ENCODE peak calls at places on chromosomes 16 and 17, in six cellular contexts. One of them, this sample, is unnamed.

GRCh38 chr16:70572926-70573270 is 49.3 kb downstream of the SF3B3 start:
- DNase-seq in K562: no peak
- DNase-seq in GM12878: no peak
- DNase-seq in endothelial cell of umbilical vein: no peak
- DNase-seq in A549: no peak
- DNase-seq in HepG2: no peak
- DNase-seq in this sample: no peak

GRCh38 chr17:63706346-63707102 is 6.6 kb upstream of the LIMD2 start:
- DNase-seq in K562: no peak
- DNase-seq in GM12878: no peak
- DNase-seq in endothelial cell of umbilical vein: no peak
- DNase-seq in A549: no peak
- DNase-seq in HepG2: no peak
- DNase-seq in this sample: no peak

GRCh38 chr16:50742521-50743150 is 750 bp downstream of the CYLD start:
- DNase-seq in K562: peak; percentile 21
- DNase-seq in GM12878: no peak
- DNase-seq in endothelial cell of umbilical vein: peak; percentile 20
- DNase-seq in A549: no peak
- DNase-seq in HepG2: no peak
- DNase-seq in this sample: peak; percentile 51

GRCh38 chr17:27657620-27658019 is 26.6 kb downstream of the LGALS9 start:
- DNase-seq in K562: no peak
- DNase-seq in GM12878: no peak
- DNase-seq in endothelial cell of umbilical vein: peak; percentile 14
- DNase-seq in A549: no peak
- DNase-seq in HepG2: no peak
- DNase-seq in this sample: peak; percentile 48

GRCh38 chr17:52673791-52674190 is 515.3 kb upstream of the CA10 start:
- DNase-seq in K562: no peak
- DNase-seq in GM12878: no peak
- DNase-seq in endothelial cell of umbilical vein: no peak
- DNase-seq in A549: no peak
- DNase-seq in HepG2: no peak
- DNase-seq in this sample: no peak

GRCh38 chr17:40018211-40019121 is 3.2 kb downstream of the CSF3 start:
- DNase-seq in K562: no peak
- DNase-seq in GM12878: no peak
- DNase-seq in endothelial cell of umbilical vein: no peak
- DNase-seq in A549: no peak
- DNase-seq in HepG2: no peak
- DNase-seq in this sample: no peak

GRCh38 chr16:2428051-2428786 is 1.0 kb upstream of the CCNF start:
- DNase-seq in K562: peak; percentile 78
- DNase-seq in GM12878: no peak
- DNase-seq in endothelial cell of umbilical vein: no peak
- DNase-seq in A549: no peak
- DNase-seq in HepG2: no peak
- DNase-seq in this sample: peak; percentile 47

GRCh38 chr17:43016216-43016615 is 6.0 kb downstream of the VAT1 start:
- DNase-seq in K562: no peak
- DNase-seq in GM12878: no peak
- DNase-seq in endothelial cell of umbilical vein: no peak
- DNase-seq in A549: no peak
- DNase-seq in HepG2: no peak
- DNase-seq in this sample: no peak

GRCh38 chr17:37066322-37066905 is 117.7 kb downstream of the AATF start:
- DNase-seq in K562: no peak
- DNase-seq in GM12878: no peak
- DNase-seq in endothelial cell of umbilical vein: no peak
- DNase-seq in A549: no peak
- DNase-seq in HepG2: no peak
- DNase-seq in this sample: no peak

GRCh38 chr17:82054351-82055022 is 2.8 kb downstream of the GPS1 start:
- DNase-seq in K562: no peak
- DNase-seq in GM12878: no peak
- DNase-seq in endothelial cell of umbilical vein: no peak
- DNase-seq in A549: no peak
- DNase-seq in HepG2: no peak
- DNase-seq in this sample: no peak

GRCh38 chr17:67558740-67559380 is 158.9 kb upstream of the NOL11 start:
- DNase-seq in K562: peak; percentile 16
- DNase-seq in GM12878: no peak
- DNase-seq in endothelial cell of umbilical vein: no peak
- DNase-seq in A549: no peak
- DNase-seq in HepG2: no peak
- DNase-seq in this sample: no peak

GRCh38 chr16:69286941-69287713 is 24.0 kb upstream of the VPS4A start:
- DNase-seq in K562: peak; percentile 34
- DNase-seq in GM12878: peak; percentile 5
- DNase-seq in endothelial cell of umbilical vein: peak; percentile 84
- DNase-seq in A549: peak; percentile 25
- DNase-seq in HepG2: peak; percentile 62
- DNase-seq in this sample: peak; percentile 75

GRCh38 chr16:165539-166374 is at the start of gene HBM:
- DNase-seq in K562: no peak
- DNase-seq in GM12878: no peak
- DNase-seq in endothelial cell of umbilical vein: no peak
- DNase-seq in A549: no peak
- DNase-seq in HepG2: no peak
- DNase-seq in this sample: no peak

GRCh38 chr16:16797239-16797638 is 418.3 kb downstream of the NPIPA7 start:
- DNase-seq in K562: no peak
- DNase-seq in GM12878: no peak
- DNase-seq in endothelial cell of umbilical vein: no peak
- DNase-seq in A549: no peak
- DNase-seq in HepG2: no peak
- DNase-seq in this sample: peak; percentile 27

GRCh38 chr17:57553991-57554825 is 190.9 kb downstream of the CCDC182 start:
- DNase-seq in K562: peak; percentile 60
- DNase-seq in GM12878: no peak
- DNase-seq in endothelial cell of umbilical vein: no peak
- DNase-seq in A549: no peak
- DNase-seq in HepG2: no peak
- DNase-seq in this sample: no peak

GRCh38 chr16:83365166-83365565 is 442.6 kb upstream of the HSBP1 start:
- DNase-seq in K562: no peak
- DNase-seq in GM12878: no peak
- DNase-seq in endothelial cell of umbilical vein: peak; percentile 86
- DNase-seq in A549: no peak
- DNase-seq in HepG2: no peak
- DNase-seq in this sample: no peak

GRCh38 chr17:56440391-56440790 is 153.1 kb upstream of the NOG start:
- DNase-seq in K562: no peak
- DNase-seq in GM12878: no peak
- DNase-seq in endothelial cell of umbilical vein: peak; percentile 10
- DNase-seq in A549: no peak
- DNase-seq in HepG2: no peak
- DNase-seq in this sample: no peak

GRCh38 chr16:25449802-25450201 is 192.2 kb upstream of the ZKSCAN2 start:
- DNase-seq in K562: no peak
- DNase-seq in GM12878: no peak
- DNase-seq in endothelial cell of umbilical vein: no peak
- DNase-seq in A549: no peak
- DNase-seq in HepG2: no peak
- DNase-seq in this sample: no peak

GRCh38 chr17:60065867-60066266 is 12.9 kb downstream of the HEATR6 start:
- DNase-seq in K562: no peak
- DNase-seq in GM12878: no peak
- DNase-seq in endothelial cell of umbilical vein: peak; percentile 63
- DNase-seq in A549: no peak
- DNase-seq in HepG2: no peak
- DNase-seq in this sample: no peak

GRCh38 chr17:5821057-5821456 is 236.7 kb upstream of the NLRP1 start:
- DNase-seq in K562: no peak
- DNase-seq in GM12878: no peak
- DNase-seq in endothelial cell of umbilical vein: no peak
- DNase-seq in A549: no peak
- DNase-seq in HepG2: peak; percentile 26
- DNase-seq in this sample: no peak

GRCh38 chr17:82031303-82031884 is at the start of gene RAC3:
- DNase-seq in K562: peak; percentile 51
- DNase-seq in GM12878: no peak
- DNase-seq in endothelial cell of umbilical vein: no peak
- DNase-seq in A549: no peak
- DNase-seq in HepG2: no peak
- DNase-seq in this sample: peak; percentile 65

GRCh38 chr17:40319651-40320550 is 10.9 kb downstream of the RARA start:
- DNase-seq in K562: no peak
- DNase-seq in GM12878: no peak
- DNase-seq in endothelial cell of umbilical vein: no peak
- DNase-seq in A549: no peak
- DNase-seq in HepG2: no peak
- DNase-seq in this sample: peak; percentile 49

GRCh38 chr17:39706921-39707337 is 7.1 kb downstream of the ERBB2 start:
- DNase-seq in K562: no peak
- DNase-seq in GM12878: no peak
- DNase-seq in endothelial cell of umbilical vein: no peak
- DNase-seq in A549: no peak
- DNase-seq in HepG2: no peak
- DNase-seq in this sample: no peak

GRCh38 chr17:2192367-2193028 is 111.1 kb downstream of the SMG6 start:
- DNase-seq in K562: no peak
- DNase-seq in GM12878: peak; percentile 72
- DNase-seq in endothelial cell of umbilical vein: peak; percentile 98
- DNase-seq in A549: peak; percentile 54
- DNase-seq in HepG2: no peak
- DNase-seq in this sample: peak; percentile 83

GRCh38 chr16:8625491-8626087 is 4.1 kb downstream of the METTL22 start:
- DNase-seq in K562: no peak
- DNase-seq in GM12878: no peak
- DNase-seq in endothelial cell of umbilical vein: no peak
- DNase-seq in A549: no peak
- DNase-seq in HepG2: no peak
- DNase-seq in this sample: no peak

GRCh38 chr17:50102164-50102991 is 7.2 kb downstream of the PDK2 start:
- DNase-seq in K562: no peak
- DNase-seq in GM12878: no peak
- DNase-seq in endothelial cell of umbilical vein: no peak
- DNase-seq in A549: no peak
- DNase-seq in HepG2: peak; percentile 92
- DNase-seq in this sample: no peak
- H3K4me3 ChIP-seq in K562: no peak overlapping the region
- H3K4me3 ChIP-seq in GM12878: no peak overlapping the region
- H3K4me3 ChIP-seq in endothelial cell of umbilical vein: no peak overlapping the region
- H3K4me3 ChIP-seq in A549: no peak overlapping the region
- H3K4me3 ChIP-seq in HepG2: peak overlapping the region; percentile 27
- H3K4me3 ChIP-seq in this sample: no peak overlapping the region

DNA sequence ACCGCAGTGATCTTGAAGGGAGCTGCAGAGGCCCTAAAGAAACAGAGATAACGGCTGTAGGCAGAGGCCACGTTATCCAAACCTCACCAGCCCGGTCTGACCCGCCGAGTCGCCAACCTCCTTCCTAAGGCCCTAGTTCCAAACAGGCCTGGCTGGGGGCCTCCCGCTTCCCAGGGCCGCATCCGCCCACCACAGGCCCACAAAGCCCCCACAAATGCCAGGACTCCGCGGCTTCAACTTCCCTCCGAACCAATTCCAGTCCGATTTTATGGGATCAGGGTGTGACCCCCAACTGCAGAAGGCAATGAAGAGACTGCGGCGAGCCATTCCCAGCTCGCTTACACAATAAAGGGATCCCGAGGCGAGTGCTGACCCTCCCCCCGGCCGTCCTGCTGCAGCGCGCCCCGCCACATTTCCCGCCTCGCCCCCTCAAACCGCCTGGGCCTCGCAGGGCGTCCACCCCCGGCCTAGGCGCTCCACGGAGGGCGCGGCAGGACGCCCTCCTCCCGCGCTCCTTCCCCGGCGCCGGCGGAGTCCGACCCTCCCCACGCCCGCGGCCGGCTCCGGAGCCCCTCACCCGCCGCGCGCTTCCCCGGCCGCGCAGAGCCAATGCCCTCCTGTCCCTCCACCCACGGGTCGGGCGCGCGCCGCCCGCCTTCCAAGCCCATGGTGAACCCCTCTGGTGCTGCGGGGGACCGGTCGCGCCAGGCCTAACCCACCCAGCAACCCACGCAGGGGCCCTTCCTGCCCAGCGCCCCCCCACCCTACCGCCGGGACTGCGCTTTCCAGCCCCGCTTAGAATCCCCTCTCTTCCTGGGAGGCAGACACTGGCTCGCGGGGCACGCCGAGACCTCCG is 926 bp downstream of the MYH10 start:
- DNase-seq in K562: peak; percentile 39
- DNase-seq in GM12878: no peak
- DNase-seq in endothelial cell of umbilical vein: peak; percentile 36
- DNase-seq in A549: peak; percentile 28
- DNase-seq in HepG2: no peak
- DNase-seq in this sample: peak; percentile 21
- TF ChIP-seq MYC in K562: no peak
- TF ChIP-seq MYC in GM12878: no peak
- TF ChIP-seq MYC in endothelial cell of umbilical vein: no peak
- TF ChIP-seq MYC in A549: no peak
- TF ChIP-seq MYC in HepG2: peak; percentile 37
- TF ChIP-seq MYC in this sample: no peak

DNA sequence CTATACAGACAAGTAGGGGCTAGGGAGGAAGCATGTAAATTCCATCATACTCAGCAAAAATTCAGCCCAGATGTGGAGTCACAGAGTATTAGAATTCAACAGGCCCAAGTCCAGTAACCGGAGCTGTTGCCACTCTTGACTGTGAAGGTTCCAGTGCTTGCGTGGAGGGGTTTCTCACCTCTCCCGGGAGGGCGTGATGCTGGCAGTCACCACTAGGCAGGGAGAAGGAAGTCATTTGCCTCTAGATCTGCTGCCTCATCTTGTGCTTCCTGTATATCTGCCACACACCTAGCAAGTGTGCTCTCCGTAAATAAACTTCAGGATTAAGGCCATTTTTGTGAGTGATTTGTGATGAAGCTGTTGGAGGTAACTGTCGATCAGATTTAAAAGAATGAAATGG is 1.0 kb upstream of the CKLF start:
- DNase-seq in K562: peak; percentile 53
- DNase-seq in GM12878: peak; percentile 11
- DNase-seq in endothelial cell of umbilical vein: peak; percentile 24
- DNase-seq in A549: peak; percentile 59
- DNase-seq in HepG2: peak; percentile 78
- DNase-seq in this sample: peak; percentile 88
- TF ChIP-seq CTCF in K562: peak; percentile 62
- TF ChIP-seq CTCF in GM12878: no peak
- TF ChIP-seq CTCF in endothelial cell of umbilical vein: peak; percentile 24
- TF ChIP-seq CTCF in A549: no peak
- TF ChIP-seq CTCF in HepG2: peak; percentile 44
- TF ChIP-seq CTCF in this sample: peak; percentile 64

GRCh38 chr17:49878931-49879330 is 31.1 kb upstream of the TAC4 start:
- DNase-seq in K562: no peak
- DNase-seq in GM12878: no peak
- DNase-seq in endothelial cell of umbilical vein: no peak
- DNase-seq in A549: no peak
- DNase-seq in HepG2: no peak
- DNase-seq in this sample: no peak

GRCh38 chr17:49881054-49881402 is 33.2 kb upstream of the TAC4 start:
- DNase-seq in K562: no peak
- DNase-seq in GM12878: no peak
- DNase-seq in endothelial cell of umbilical vein: no peak
- DNase-seq in A549: no peak
- DNase-seq in HepG2: no peak
- DNase-seq in this sample: no peak

GRCh38 chr17:49879505-49879904 is 31.6 kb upstream of the TAC4 start:
- DNase-seq in K562: no peak
- DNase-seq in GM12878: no peak
- DNase-seq in endothelial cell of umbilical vein: no peak
- DNase-seq in A549: no peak
- DNase-seq in HepG2: no peak
- DNase-seq in this sample: no peak

GRCh38 chr17:49882434-49882833 is 34.6 kb upstream of the TAC4 start:
- DNase-seq in K562: no peak
- DNase-seq in GM12878: no peak
- DNase-seq in endothelial cell of umbilical vein: no peak
- DNase-seq in A549: no peak
- DNase-seq in HepG2: no peak
- DNase-seq in this sample: no peak

GRCh38 chr17:49880291-49881053 is 32.6 kb upstream of the TAC4 start:
- DNase-seq in K562: peak; percentile 96
- DNase-seq in GM12878: no peak
- DNase-seq in endothelial cell of umbilical vein: peak; percentile 54
- DNase-seq in A549: peak; percentile 99
- DNase-seq in HepG2: peak; percentile 57
- DNase-seq in this sample: peak; percentile 74
- H3K4me3 ChIP-seq in K562: no peak overlapping the region
- H3K4me3 ChIP-seq in GM12878: no peak overlapping the region
- H3K4me3 ChIP-seq in endothelial cell of umbilical vein: no peak overlapping the region
- H3K4me3 ChIP-seq in A549: peak overlapping the region; percentile 32
- H3K4me3 ChIP-seq in HepG2: no peak overlapping the region
- H3K4me3 ChIP-seq in this sample: no peak overlapping the region

This sample was measured in NB4.